ENCODE peak calls at places on chromosomes 16 and 17, in six cellular contexts. A, S, G, L, Z and P are unnamed samples.

GRCh38 chr16:10817963-10818941 is at the start of gene TVP23A:
- DNase-seq in A (no peak), Z (no peak), L (peak), S (peak), G (no peak), P (no peak)

GRCh38 chr17:54256530-54256929 is 433.8 kb downstream of the KIF2B start:
- DNase-seq in Z (no peak), L (no peak), A (no peak), G (no peak), S (peak), P (peak)

GRCh38 chr16:67165121-67166034 is 833 bp downstream of the HSF4 start:
- DNase-seq in G (no peak), S (no peak), Z (no peak), A (peak), L (no peak), P (peak)

GRCh38 chr16:86396318-86396882 is 113.9 kb upstream of the FOXF1 start:
- DNase-seq in Z (no peak), S (no peak), L (no peak), G (peak), A (peak), P (no peak)

GRCh38 chr17:82105882-82106696 is 8.1 kb upstream of the FASN start:
- DNase-seq in Z (peak), S (peak), G (peak), L (no peak), A (peak), P (peak)

GRCh38 chr16:1257561-1258217 is 1.8 kb downstream of the TPSD1 start:
- DNase-seq in L (no peak), G (no peak), A (no peak), S (no peak), Z (peak), P (no peak)

GRCh38 chr16:30637952-30638351 is 12.8 kb upstream of the PRR14 start:
- DNase-seq in G (peak), A (peak), L (no peak), S (no peak), Z (peak), P (no peak)

GRCh38 chr17:58414596-58414997 is 2.7 kb downstream of the RNF43 start:
- DNase-seq in A (no peak), Z (no peak), L (no peak), G (no peak), S (no peak), P (no peak)

GRCh38 chr17:78793968-78794367 is 11.9 kb upstream of the CYTH1 start:
- DNase-seq in A (no peak), Z (peak), G (no peak), L (no peak), S (no peak), P (no peak)

GRCh38 chr17:56548661-56549060 is 44.8 kb upstream of the NOG start:
- DNase-seq in A (no peak), G (no peak), S (no peak), L (no peak), Z (no peak), P (no peak)

DNA sequence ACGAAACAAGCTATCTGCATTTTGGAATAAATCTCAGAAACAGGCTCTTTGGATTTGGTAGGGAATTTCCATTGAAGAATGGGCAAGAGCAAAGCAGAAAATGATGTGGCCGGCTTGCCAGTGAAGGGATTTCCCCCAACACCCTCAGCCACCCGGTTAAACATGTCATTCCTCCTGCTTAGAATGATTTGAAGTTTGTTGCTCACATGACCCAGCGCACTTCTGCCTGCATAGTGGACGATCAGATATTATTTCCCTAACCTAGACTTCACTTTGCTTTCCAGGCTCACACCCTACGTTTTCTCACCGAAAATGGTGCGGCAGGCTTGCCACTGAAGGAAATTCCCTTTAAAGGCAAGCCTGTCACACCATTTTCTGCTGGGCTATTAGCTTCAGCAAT is 170.7 kb downstream of the CDH11 start:
- DNase-seq in L (no peak), A (peak), Z (no peak), G (no peak), S (no peak), P (no peak)
- H4K91ac ChIP-seq in L (no peak), A (no peak), Z (no peak), G (peak), S (no peak), P (no peak)

DNA sequence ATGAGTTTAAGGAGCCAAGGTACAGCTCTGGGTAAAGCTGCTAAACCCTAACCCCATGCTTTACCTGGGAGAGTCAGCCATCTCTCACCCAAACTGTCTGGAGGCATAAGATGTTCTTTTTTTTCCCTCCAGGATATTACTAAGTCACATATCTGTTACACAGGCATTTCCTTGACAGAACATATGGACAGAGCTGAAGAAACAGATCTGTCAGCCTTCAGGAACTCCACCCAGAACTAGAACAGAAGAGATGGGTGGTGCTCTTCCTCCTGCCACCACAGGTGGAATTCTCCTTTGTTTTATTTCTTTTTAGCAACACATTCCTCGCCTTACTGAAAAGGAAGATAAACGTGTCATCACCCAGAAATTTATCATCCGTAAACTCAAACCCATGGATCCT is 8.7 kb downstream of the MYCBPAP start:
- DNase-seq in G (no peak), S (no peak), A (no peak), Z (no peak), L (no peak), P (no peak)
- H4K91ac ChIP-seq in G (no peak), S (no peak), A (no peak), Z (no peak), L (no peak), P (no peak)

GRCh38 chr17:12472613-12473173 is 193.0 kb upstream of the MYOCD start:
- DNase-seq in G (peak), Z (no peak), L (no peak), S (no peak), A (peak), P (no peak)
- H4K91ac ChIP-seq in G (peak), Z (no peak), L (no peak), S (no peak), A (no peak), P (no peak)

DNA sequence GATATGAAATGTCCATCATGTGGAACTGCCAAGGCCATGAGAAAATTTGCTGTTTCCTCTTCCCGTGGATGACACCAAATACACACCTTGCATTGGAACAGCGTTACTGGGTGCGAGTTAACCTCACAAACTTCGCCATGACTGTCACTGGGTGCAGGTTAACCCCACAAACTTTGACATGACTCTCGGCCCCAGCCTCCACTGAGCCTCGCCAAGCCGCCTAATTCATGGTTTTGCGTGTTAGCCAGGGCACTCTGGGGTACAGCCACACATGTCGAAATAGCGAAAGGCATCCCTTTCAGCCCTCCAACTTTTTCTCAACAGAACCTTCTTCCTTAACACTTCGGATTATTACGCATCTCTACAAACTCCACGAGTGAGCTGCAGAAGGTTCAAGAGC is 10.6 kb upstream of the KCTD5 start:
- DNase-seq in Z (no peak), S (no peak), L (no peak), A (no peak), G (no peak), P (no peak)
- H4K91ac ChIP-seq in Z (no peak), S (no peak), L (no peak), A (no peak), G (no peak), P (no peak)